ENCODE peak calls at places on chromosome 10, in four cellular contexts. J is HepG2, D is GM12878, S is K562. T is an unnamed sample.

GRCh38 chr10:125148021-125148439 is 12.3 kb downstream of the CTBP2 start:
- DNase-seq in J (no peak), S (no peak), D (no peak), T (peak)

GRCh38 chr10:126250045-126250444 is 138.2 kb downstream of the ADAM12 start:
- DNase-seq in D (no peak), S (no peak), J (no peak), T (no peak)

GRCh38 chr10:78851652-78852051 is 217.1 kb upstream of the ZMIZ1 start:
- DNase-seq in S (no peak), J (no peak), D (no peak), T (no peak)

GRCh38 chr10:97689637-97690036 is 2.6 kb upstream of the AVPI1 start:
- DNase-seq in S (peak), D (no peak), J (no peak), T (no peak)

GRCh38 chr10:6229746-6230145 is 27.0 kb downstream of the PFKFB3 start:
- DNase-seq in S (no peak), D (no peak), J (no peak), T (no peak)

GRCh38 chr10:43049081-43049551 is 27.8 kb upstream of the RET start:
- DNase-seq in D (no peak), J (no peak), S (no peak), T (no peak)

GRCh38 chr10:93859049-93859655 is 34.6 kb upstream of the SLC35G1 start:
- DNase-seq in D (no peak), S (peak), J (no peak), T (no peak)

GRCh38 chr10:92972066-92972870 is 88.3 kb upstream of the CYP26C1 start:
- DNase-seq in S (peak), D (no peak), J (peak), T (no peak)

GRCh38 chr10:10826125-10826524 is 191.5 kb upstream of the CELF2 start:
- DNase-seq in S (no peak), J (no peak), D (no peak), T (no peak)

GRCh38 chr10:101558206-101558605 is 29.9 kb downstream of the POLL start:
- DNase-seq in S (no peak), D (no peak), J (no peak), T (no peak)
- TF ChIP-seq ATF3 in S (no peak), D (no peak), J (no peak), T (no peak)

DNA sequence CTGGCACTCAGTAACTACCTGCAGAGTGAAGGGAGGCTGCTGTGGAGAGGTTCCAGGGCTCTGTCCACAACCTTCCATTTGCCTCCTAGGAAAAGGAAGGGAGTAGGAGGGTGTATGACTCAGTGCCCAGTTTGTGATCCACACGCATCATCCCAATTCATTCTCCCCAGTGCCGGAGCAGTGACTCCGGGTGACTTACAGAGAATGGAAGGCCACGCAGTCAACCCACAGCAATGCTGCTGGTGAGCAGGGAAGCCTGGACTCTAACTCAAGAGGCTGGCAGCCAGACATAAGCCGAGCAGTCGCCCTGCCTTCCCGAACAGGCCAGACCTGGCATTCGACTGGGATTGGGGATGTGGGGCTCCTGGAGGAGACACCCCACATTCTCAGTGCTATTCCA is 139.9 kb downstream of the SH3PXD2A start:
- DNase-seq in S (no peak), J (peak), D (no peak), T (no peak)
- TF ChIP-seq CBFB in S (no peak), J (no peak), D (no peak), T (no peak)

GRCh38 chr10:104146871-104147270 is 24.9 kb downstream of the SFR1 start:
- DNase-seq in J (no peak), S (no peak), D (no peak), T (no peak)
- TF ChIP-seq ATF3 in J (no peak), S (no peak), D (no peak), T (no peak)

GRCh38 chr10:60948871-60949270 is 4.9 kb upstream of the RHOBTB1 start:
- DNase-seq in S (no peak), J (no peak), D (no peak), T (no peak)
- TF ChIP-seq CBFB in S (no peak), J (no peak), D (no peak), T (no peak)